ENCODE peak calls at places on chromosomes 6 and 20, in seven cellular contexts. H is esophagus squamous epithelium, X is GM23338, M is right atrium auricular region, Z is mucosa of descending colon, Y is GM13977, A is HFFc6. Q is an unnamed sample.

GRCh38 chr6:114272582-114272981 is 70.2 kb downstream of the HS3ST5 start:
- DNase-seq in H (no peak), X (no peak), M (no peak), Z (no peak), Y (no peak), A (no peak), Q (no peak)

GRCh38 chr20:17643531-17644188 is 38.4 kb downstream of the RRBP1 start:
- DNase-seq in H (no peak), X (no peak), M (no peak), Z (peak; percentile 22), Y (no peak), A (no peak), Q (no peak)

GRCh38 chr6:113187671-113188070 is 669.5 kb upstream of the MARCKS start:
- DNase-seq in H (no peak), X (no peak), M (no peak), Z (no peak), Y (no peak), A (no peak), Q (peak; percentile 11)

GRCh38 chr6:107706516-107706915 is 117.6 kb downstream of the SCML4 start:
- DNase-seq in H (no peak), X (no peak), M (no peak), Z (no peak), Y (no peak), A (no peak), Q (no peak)

GRCh38 chr20:38866265-38867061 is 59.8 kb upstream of the FAM83D start:
- DNase-seq in H (no peak), X (no peak), M (no peak), Z (no peak), Y (no peak), A (no peak), Q (no peak)

GRCh38 chr20:19487420-19487819 is 270.6 kb upstream of the RIN2 start:
- DNase-seq in H (no peak), X (no peak), M (no peak), Z (no peak), Y (no peak), A (no peak), Q (no peak)

GRCh38 chr20:11267131-11267761 is 593.4 kb upstream of the JAG1 start:
- DNase-seq in H (no peak), X (peak; percentile 46), M (peak; percentile 70), Z (no peak), Y (peak; percentile 64), A (peak; percentile 77), Q (peak; percentile 98)

GRCh38 chr6:54860739-54861138 is 14.2 kb downstream of the FAM83B start:
- DNase-seq in H (no peak), X (no peak), M (no peak), Z (no peak), Y (no peak), A (no peak), Q (peak; percentile 67)

GRCh38 chr6:98847767-98848538 is 13.6 kb downstream of the POU3F2 start:
- DNase-seq in H (no peak), X (peak; percentile 76), M (no peak), Z (no peak), Y (peak; percentile 49), A (no peak), Q (no peak)

GRCh38 chr6:125839471-125839870 is 48.7 kb downstream of the NCOA7 start:
- DNase-seq in H (no peak), X (no peak), M (no peak), Z (no peak), Y (no peak), A (no peak), Q (peak; percentile 14)

GRCh38 chr6:42025066-42025789 is 25.1 kb upstream of the TAF8 start:
- DNase-seq in H (no peak), X (no peak), M (no peak), Z (no peak), Y (peak; percentile 73), A (no peak), Q (no peak)

GRCh38 chr6:133921249-133921859 is 31.7 kb upstream of the TBPL1 start:
- DNase-seq in H (peak; percentile 4), X (peak; percentile 94), M (peak; percentile 91), Z (peak; percentile 79), Y (peak; percentile 64), A (peak; percentile 72), Q (peak; percentile 86)

GRCh38 chr6:12271594-12271993 is 18.6 kb upstream of the EDN1 start:
- DNase-seq in H (no peak), X (no peak), M (no peak), Z (no peak), Y (no peak), A (no peak), Q (no peak)

GRCh38 chr20:17995967-17996819 is 27.4 kb downstream of the MGME1 start:
- DNase-seq in H (no peak), X (peak; percentile 74), M (no peak), Z (no peak), Y (peak; percentile 57), A (peak; percentile 60), Q (peak; percentile 78)

GRCh38 chr6:18214003-18214402 is 50.3 kb downstream of the DEK start:
- DNase-seq in H (no peak), X (no peak), M (no peak), Z (no peak), Y (peak; percentile 35), A (no peak), Q (no peak)

GRCh38 chr20:36043892-36044515 is 75.6 kb downstream of the CNBD2 start:
- DNase-seq in H (no peak), X (no peak), M (no peak), Z (no peak), Y (no peak), A (no peak), Q (no peak)

GRCh38 chr6:73207221-73207837 is 18.0 kb downstream of the KHDC1L start:
- DNase-seq in H (no peak), X (no peak), M (no peak), Z (no peak), Y (no peak), A (no peak), Q (peak; percentile 52)

GRCh38 chr20:2755451-2756055 is 44.9 kb downstream of the CPXM1 start:
- DNase-seq in H (no peak), X (no peak), M (no peak), Z (no peak), Y (no peak), A (no peak), Q (no peak)

GRCh38 chr6:45423111-45423900 is 45.6 kb upstream of the SUPT3H start:
- DNase-seq in H (no peak), X (peak; percentile 66), M (no peak), Z (peak; percentile 49), Y (peak; percentile 31), A (no peak), Q (no peak)

GRCh38 chr6:156782691-156783320 is 5.6 kb downstream of the ARID1B start:
- DNase-seq in H (no peak), X (no peak), M (no peak), Z (no peak), Y (no peak), A (peak; percentile 32), Q (peak; percentile 47)

DNA sequence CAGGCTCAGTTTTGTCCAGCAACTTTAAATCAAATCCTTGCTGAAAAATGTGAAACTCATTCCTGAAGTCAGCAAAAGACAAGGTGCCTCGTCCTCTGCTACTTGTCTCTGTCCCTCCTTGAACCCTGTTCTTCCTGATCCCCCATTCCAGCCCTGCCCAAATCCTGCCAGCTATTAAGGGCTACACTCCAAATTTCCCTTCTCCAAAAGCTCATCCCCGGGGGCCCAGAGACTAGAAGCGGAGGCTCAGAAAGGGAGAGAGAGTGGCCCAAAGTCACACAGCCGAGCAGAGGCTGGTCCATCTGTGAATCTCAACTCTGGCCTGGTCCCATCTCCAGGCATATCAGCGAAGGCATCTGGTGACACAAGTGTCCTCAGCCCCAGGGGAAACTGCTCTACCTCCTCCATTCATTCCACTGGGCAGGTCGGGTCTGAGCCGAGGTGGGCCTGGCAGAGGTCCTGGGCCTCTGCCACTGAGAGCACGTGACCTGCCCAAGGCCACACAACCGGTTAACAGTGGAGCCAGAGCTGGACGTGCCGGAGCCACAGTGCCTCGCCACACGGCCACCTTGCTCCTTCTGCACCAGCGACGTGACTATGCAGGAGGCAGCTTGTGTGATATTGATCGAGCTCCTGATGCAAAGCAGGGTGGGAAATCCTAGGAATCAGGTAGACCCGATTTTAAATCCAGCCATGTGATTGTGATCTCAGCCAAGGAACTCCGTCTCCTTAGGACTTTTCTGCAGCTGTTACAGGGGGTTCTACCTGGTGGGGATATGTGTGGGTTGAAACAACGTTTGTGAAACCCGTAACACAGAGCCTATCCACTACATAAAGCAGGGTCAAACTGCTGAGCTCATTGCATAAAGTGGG is 28.6 kb downstream of the NOL4L start:
- DNase-seq in H (no peak), X (no peak), M (no peak), Z (no peak), Y (no peak), A (no peak), Q (no peak)
- TF ChIP-seq CTCF in H (no peak), X (no peak), M (no peak), Z (no peak), Y (no peak), A (no peak), Q (no peak)

GRCh38 chr6:82801083-82801482 is 264.6 kb downstream of the UBE3D start:
- DNase-seq in H (no peak), X (no peak), M (no peak), Z (no peak), Y (no peak), A (no peak), Q (no peak)
- TF ChIP-seq CTCF in H (no peak), X (no peak), M (no peak), Z (no peak), Y (no peak), A (no peak), Q (no peak)

GRCh38 chr20:39941235-39941634 is 747.8 kb downstream of the MAFB start:
- DNase-seq in H (no peak), X (no peak), M (no peak), Z (no peak), Y (no peak), A (no peak), Q (no peak)

GRCh38 chr20:39944861-39945260 is 744.2 kb downstream of the MAFB start:
- DNase-seq in H (no peak), X (no peak), M (no peak), Z (no peak), Y (no peak), A (no peak), Q (no peak)

GRCh38 chr20:39946053-39946810 is 742.8 kb downstream of the MAFB start:
- DNase-seq in H (no peak), X (no peak), M (no peak), Z (no peak), Y (no peak), A (no peak), Q (no peak)

GRCh38 chr20:39943336-39943735 is 745.7 kb downstream of the MAFB start:
- DNase-seq in H (no peak), X (no peak), M (no peak), Z (no peak), Y (no peak), A (no peak), Q (no peak)

DNA sequence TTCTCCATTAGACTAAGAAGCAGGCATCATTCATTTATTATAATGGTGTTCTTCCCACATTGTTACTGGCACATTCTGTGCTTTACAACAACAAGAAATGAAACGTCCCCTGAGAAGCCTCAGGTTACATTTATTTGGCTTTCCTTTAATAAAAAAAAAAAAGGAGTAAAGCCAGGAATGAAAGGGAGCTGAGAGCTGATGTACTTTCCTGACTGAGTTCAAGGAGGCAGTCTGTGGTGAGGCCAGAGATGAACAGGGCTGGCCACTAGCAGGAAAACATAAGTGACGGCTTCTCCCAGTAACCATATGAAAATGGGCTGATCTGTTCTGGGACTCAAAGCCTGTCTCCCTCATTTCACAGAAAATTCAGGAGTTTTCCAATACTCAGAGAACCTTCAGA is 742.1 kb downstream of the MAFB start:
- DNase-seq in H (no peak), X (no peak), M (no peak), Z (no peak), Y (no peak), A (no peak), Q (no peak)
- TF ChIP-seq CTCF in H (no peak), X (no peak), M (no peak), Z (no peak), Y (no peak), A (no peak), Q (no peak)

GRCh38 chr20:25195014-25195961 is at the start of gene ENTPD6:
- DNase-seq in H (peak; percentile 27), X (peak; percentile 83), M (peak; percentile 92), Z (peak; percentile 98), Y (peak; percentile 98), A (peak; percentile 67), Q (peak; percentile 83)
- TF ChIP-seq CTCF in H (no peak), X (peak; percentile 24), M (peak; percentile 52), Z (no peak), Y (peak; percentile 20), A (peak; percentile 18), Q (peak; percentile 27)

Q was measured in fibroblast of lung.